ENCODE peak calls at places on chromosome 19, in nine cellular contexts. E is fibroblast of mammary gland; J is GDM1; B is GM23338; C is stimulated activated CD4-positive, alpha-beta T cell treated with anti-CD3 and anti-CD28 coated beads, Interleukin-2, amount 100 ng/mL, for 48 hours; O is NCI-H1105; T is lower leg skin; Q is PC-3; M is epithelial cell of esophagus. W is an unnamed sample.

GRCh38 chr19:49847731-49848696 is 2.9 kb upstream of the PTOV1 start:
- DNase-seq in Q (peak), M (peak), C (no peak), E (peak), T (no peak), B (no peak), J (no peak), O (no peak), W (peak)

GRCh38 chr19:35165200-35166058 is 10.9 kb downstream of the FXYD5 start:
- DNase-seq in J (no peak), O (no peak), M (no peak), T (no peak), E (no peak), B (no peak), C (no peak), Q (no peak), W (no peak)

GRCh38 chr19:2494447-2495129 is 18.7 kb downstream of the GADD45B start:
- DNase-seq in M (peak), E (peak), O (no peak), J (no peak), B (peak), C (no peak), T (peak), Q (peak), W (peak)

GRCh38 chr19:32631381-32631780 is 43.6 kb downstream of the ANKRD27 start:
- DNase-seq in J (no peak), C (no peak), Q (no peak), B (no peak), M (no peak), O (no peak), T (no peak), E (no peak), W (no peak)

GRCh38 chr19:31885280-31885853 is 460.0 kb upstream of the ZNF507 start:
- DNase-seq in E (no peak), Q (no peak), T (no peak), J (no peak), B (no peak), O (no peak), M (no peak), C (no peak), W (no peak)

GRCh38 chr19:16976471-16976870 is 50.1 kb downstream of the CPAMD8 start:
- DNase-seq in M (no peak), J (no peak), C (no peak), O (no peak), Q (no peak), B (no peak), E (no peak), T (no peak), W (no peak)

GRCh38 chr19:40191836-40192646 is 815 bp downstream of the MAP3K10 start:
- DNase-seq in M (no peak), E (peak), Q (peak), O (no peak), C (no peak), J (no peak), B (peak), T (no peak), W (no peak)

GRCh38 chr19:12126707-12127106 is 13.4 kb downstream of the ZNF20 start:
- DNase-seq in Q (no peak), J (no peak), T (no peak), O (no peak), C (peak), B (peak), M (peak), E (peak), W (no peak)

GRCh38 chr19:41999071-41999877 is 5.2 kb upstream of the ATP1A3 start:
- DNase-seq in J (no peak), Q (no peak), O (peak), C (no peak), B (peak), M (peak), E (no peak), T (no peak), W (no peak)

GRCh38 chr19:2488942-2489731 is 13.2 kb downstream of the GADD45B start:
- DNase-seq in T (no peak), Q (peak), J (no peak), E (no peak), B (peak), M (peak), C (no peak), O (peak), W (peak)

GRCh38 chr19:28497137-28497536 is 715.8 kb downstream of the UQCRFS1 start:
- DNase-seq in Q (peak), M (no peak), B (no peak), O (no peak), C (no peak), J (no peak), E (no peak), T (no peak), W (no peak)

GRCh38 chr19:35704218-35704617 is at the start of gene ZBTB32:
- DNase-seq in C (no peak), O (no peak), B (peak), Q (no peak), T (no peak), E (peak), J (no peak), M (peak), W (peak)

GRCh38 chr19:4266253-4267000 is 12.6 kb upstream of the SHD start:
- DNase-seq in B (no peak), T (no peak), O (no peak), Q (no peak), J (no peak), C (no peak), M (no peak), E (no peak), W (no peak)

GRCh38 chr19:518292-519231 is 11.3 kb downstream of the TPGS1 start:
- DNase-seq in B (peak), T (no peak), E (no peak), Q (no peak), O (no peak), C (peak), J (no peak), M (peak), W (no peak)

GRCh38 chr19:50368649-50369570 is 3.5 kb upstream of the NAPSA start:
- DNase-seq in M (peak), Q (peak), O (peak), B (peak), C (peak), T (peak), E (peak), J (peak), W (peak)

GRCh38 chr19:35309481-35310279 is 17.7 kb downstream of the MAG start:
- DNase-seq in C (no peak), T (no peak), Q (no peak), J (no peak), O (no peak), E (no peak), M (no peak), B (no peak), W (no peak)

GRCh38 chr19:49712397-49712859 is 21.5 kb downstream of the CPT1C start:
- DNase-seq in C (no peak), J (no peak), M (peak), B (peak), E (peak), O (no peak), T (no peak), Q (peak), W (peak)

GRCh38 chr19:48746738-48747575 is at the start of gene IZUMO1:
- DNase-seq in B (peak), C (peak), J (no peak), Q (no peak), M (peak), E (peak), T (no peak), O (no peak), W (peak)

GRCh38 chr19:36215276-36216171 is 618 bp downstream of the ZNF146 start:
- DNase-seq in B (peak), J (no peak), C (peak), Q (peak), O (no peak), T (no peak), E (peak), M (peak), W (peak)

GRCh38 chr19:38693380-38694223 is 46.2 kb downstream of the ACTN4 start:
- DNase-seq in C (no peak), Q (peak), B (peak), M (peak), J (peak), E (peak), O (no peak), T (no peak), W (no peak)

GRCh38 chr19:41871573-41872383 is 5.3 kb upstream of the CD79A start:
- DNase-seq in O (no peak), J (peak), E (no peak), B (peak), T (no peak), M (no peak), C (peak), Q (no peak), W (no peak)

GRCh38 chr19:49094505-49095482 is 9.5 kb downstream of the SNRNP70 start:
- DNase-seq in Q (no peak), C (no peak), O (no peak), T (no peak), B (no peak), J (no peak), E (no peak), M (no peak), W (no peak)

GRCh38 chr19:38617764-38618589 is at the start of gene MAP4K1:
- DNase-seq in C (peak), O (peak), B (peak), J (peak), M (peak), Q (no peak), T (no peak), E (no peak), W (no peak)

GRCh38 chr19:10817291-10818038 is 18.5 kb downstream of the TMED1 start:
- DNase-seq in J (no peak), Q (no peak), O (no peak), E (peak), M (no peak), T (peak), B (peak), C (no peak), W (peak)

GRCh38 chr19:28960986-28961705 is 251.8 kb downstream of the UQCRFS1 start:
- DNase-seq in T (no peak), Q (no peak), C (no peak), B (no peak), O (no peak), M (no peak), E (peak), J (no peak), W (no peak)

W was measured in fibroblast of gingiva.